ENCODE peak calls at places on chromosome 19, in four cellular contexts. F, Z, S and Y are unnamed samples.

GRCh38 chr19:6767357-6768235 is at the start of gene SH2D3A:
- DNase-seq in F (peak), S (no peak), Z (peak), Y (peak)

GRCh38 chr19:55600336-55601028 is 394 bp downstream of the ZNF524 start:
- DNase-seq in S (no peak), F (no peak), Z (peak), Y (no peak)

GRCh38 chr19:46860125-46860845 is 512 bp upstream of the ARHGAP35 start:
- DNase-seq in Z (peak), S (peak), F (peak), Y (peak)

GRCh38 chr19:54435551-54436016 is 13.4 kb upstream of the LENG8 start:
- DNase-seq in S (no peak), F (no peak), Z (no peak), Y (no peak)

GRCh38 chr19:12156254-12157058 is at the start of gene ZNF625:
- DNase-seq in S (peak), Z (peak), F (no peak), Y (peak)

GRCh38 chr19:34480971-34481821 is at the start of gene WTIP:
- DNase-seq in S (peak), F (no peak), Z (no peak), Y (peak)

GRCh38 chr19:3983936-3984583 is 1.2 kb downstream of the EEF2 start:
- DNase-seq in S (no peak), Z (no peak), F (peak), Y (peak)

GRCh38 chr19:3075605-3076431 is 13.5 kb upstream of the TLE5 start:
- DNase-seq in Z (peak), S (no peak), F (peak), Y (peak)

GRCh38 chr19:48182434-48182833 is 12.0 kb downstream of the ZSWIM9 start:
- DNase-seq in S (no peak), F (no peak), Z (no peak), Y (no peak)

GRCh38 chr19:17821190-17821589 is at the start of gene INSL3:
- DNase-seq in Z (no peak), S (no peak), F (no peak), Y (no peak)

GRCh38 chr19:56118666-56119584 is 2.2 kb downstream of the ZNF787 start:
- DNase-seq in Z (no peak), S (no peak), F (no peak), Y (no peak)

GRCh38 chr19:42352216-42352892 is 26.9 kb downstream of the MEGF8 start:
- DNase-seq in Z (no peak), S (no peak), F (no peak), Y (peak)

GRCh38 chr19:1064661-1065605 is 2.0 kb upstream of the ARHGAP45 start:
- DNase-seq in S (peak), Z (no peak), F (no peak), Y (peak)

GRCh38 chr19:58009666-58010301 is 7.2 kb upstream of the ZNF606 start:
- DNase-seq in Z (peak), S (peak), F (peak), Y (peak)

GRCh38 chr19:39223703-39224279 is 19.7 kb upstream of the SYCN start:
- DNase-seq in S (no peak), Z (no peak), F (no peak), Y (peak)

GRCh38 chr19:35088514-35088913 is 27.1 kb upstream of the FXYD3 start:
- DNase-seq in F (no peak), S (no peak), Z (no peak), Y (peak)

GRCh38 chr19:31364956-31365355 is 15.7 kb upstream of the TSHZ3 start:
- DNase-seq in S (no peak), Z (no peak), F (no peak), Y (no peak)

GRCh38 chr19:34275705-34276104 is 21.4 kb downstream of the GARRE1 start:
- DNase-seq in Z (no peak), S (no peak), F (no peak), Y (no peak)

GRCh38 chr19:40700083-40700482 is 9.6 kb upstream of the NUMBL start:
- DNase-seq in S (no peak), Z (no peak), F (no peak), Y (no peak)

GRCh38 chr19:41367848-41368301 is 3.9 kb upstream of the B9D2 start:
- DNase-seq in F (no peak), S (no peak), Z (no peak), Y (peak)

GRCh38 chr19:48713041-48713863 is 6.3 kb downstream of the MAMSTR start:
- DNase-seq in Z (no peak), F (no peak), S (no peak), Y (no peak)